ENCODE peak calls at places on chromosomes 5 and 9, in six cellular contexts. S is suprapubic skin, Y is SK-N-SH, X is H1, T is transverse colon, V is stomach. D is an unnamed sample. For H3K4me1 and H3K27me3, the result is how much of the 10 kb centered on the place peaks cover.

GRCh38 chr5:138305797-138306196 is 25.8 kb downstream of the CDC25C start:
- DNase-seq in S (no peak), Y (no peak), X (no peak), T (no peak), V (peak), D (no peak)

GRCh38 chr5:180718810-180719453 is 20.9 kb downstream of the OR2Y1 start:
- DNase-seq in S (no peak), Y (peak), X (no peak), T (peak), V (no peak), D (peak)

GRCh38 chr9:108150736-108151135 is 661.2 kb upstream of the KLF4 start:
- DNase-seq in S (peak), Y (no peak), X (no peak), T (no peak), V (no peak), D (peak)

GRCh38 chr5:39713224-39713911 is 288.6 kb upstream of the DAB2 start:
- DNase-seq in S (no peak), Y (no peak), X (no peak), T (no peak), V (no peak), D (peak)

GRCh38 chr5:11128021-11128420 is 367.0 kb upstream of the DAP start:
- DNase-seq in S (no peak), Y (no peak), X (no peak), T (no peak), V (no peak), D (no peak)

GRCh38 chr9:133750927-133751649 is 12.9 kb upstream of the SARDH start:
- DNase-seq in S (no peak), Y (no peak), X (no peak), T (no peak), V (peak), D (no peak)

GRCh38 chr5:73160239-73160671 is 12.7 kb upstream of the TMEM174 start:
- DNase-seq in S (no peak), Y (no peak), X (no peak), T (no peak), V (no peak), D (no peak)

GRCh38 chr5:66653380-66653779 is 57.2 kb downstream of the MAST4 start:
- DNase-seq in S (no peak), Y (no peak), X (no peak), T (no peak), V (no peak), D (no peak)

GRCh38 chr5:180135128-180135955 is 63.8 kb upstream of the RNF130 start:
- DNase-seq in S (peak), Y (no peak), X (no peak), T (no peak), V (peak), D (no peak)

GRCh38 chr5:142826741-142827492 is 56.7 kb downstream of the ARHGAP26 start:
- DNase-seq in S (no peak), Y (no peak), X (no peak), T (no peak), V (peak), D (no peak)

GRCh38 chr5:74919487-74919886 is 53.3 kb upstream of the FAM169A start:
- DNase-seq in S (no peak), Y (peak), X (no peak), T (no peak), V (no peak), D (no peak)

GRCh38 chr5:68445257-68446069 is 229.9 kb downstream of the PIK3R1 start:
- DNase-seq in S (no peak), Y (no peak), X (no peak), T (no peak), V (no peak), D (no peak)

GRCh38 chr9:136791466-136792276 is 527 bp downstream of the TMEM141 start:
- DNase-seq in S (no peak), Y (peak), X (no peak), T (peak), V (peak), D (peak)

GRCh38 chr5:22431406-22431805 is 421.7 kb downstream of the CDH12 start:
- DNase-seq in S (no peak), Y (no peak), X (no peak), T (no peak), V (no peak), D (no peak)

GRCh38 chr5:32708949-32709348 is 2.2 kb upstream of the NPR3 start:
- DNase-seq in S (no peak), Y (peak), X (no peak), T (no peak), V (no peak), D (no peak)

GRCh38 chr5:78920604-78921003 is 64.5 kb downstream of the ARSB start:
- DNase-seq in S (no peak), Y (peak), X (no peak), T (no peak), V (no peak), D (no peak)

GRCh38 chr9:126763130-126763764 is 41.6 kb upstream of the ZBTB43 start:
- DNase-seq in S (no peak), Y (peak), X (no peak), T (no peak), V (no peak), D (no peak)

GRCh38 chr9:130535818-130536521 is 43.4 kb upstream of the FUBP3 start:
- DNase-seq in S (no peak), Y (no peak), X (no peak), T (no peak), V (no peak), D (no peak)

GRCh38 chr5:43073597-43074546 is 33.8 kb upstream of the ANXA2R start:
- DNase-seq in S (no peak), Y (peak), X (no peak), T (peak), V (peak), D (peak)

GRCh38 chr9:133672503-133673259 is 36.5 kb downstream of the DBH start:
- DNase-seq in S (no peak), Y (no peak), X (no peak), T (no peak), V (no peak), D (no peak)

GRCh38 chr9:93652604-93653592 is 76.5 kb downstream of the PHF2 start:
- DNase-seq in S (peak), Y (no peak), X (no peak), T (no peak), V (no peak), D (no peak)

GRCh38 chr9:100639851-100640250 is 62.0 kb downstream of the CAVIN4 start:
- DNase-seq in S (no peak), Y (no peak), X (no peak), T (no peak), V (no peak), D (no peak)

GRCh38 chr5:59992206-59992605 is 98.7 kb upstream of the PDE4D start:
- DNase-seq in S (no peak), Y (no peak), X (no peak), T (no peak), V (no peak), D (no peak)

GRCh38 chr9:6938447-6938846 is 180.7 kb downstream of the KDM4C start:
- DNase-seq in S (no peak), Y (no peak), X (no peak), T (no peak), V (no peak), D (no peak)

GRCh38 chr9:110916361-110916760 is 121.9 kb downstream of the LPAR1 start:
- DNase-seq in S (no peak), Y (no peak), X (no peak), T (no peak), V (no peak), D (no peak)

GRCh38 chr9:110908894-110909293 is 129.4 kb downstream of the LPAR1 start:
- DNase-seq in S (no peak), Y (no peak), X (no peak), T (no peak), V (no peak), D (no peak)

GRCh38 chr9:110912701-110913291 is 125.5 kb downstream of the LPAR1 start:
- DNase-seq in S (no peak), Y (no peak), X (no peak), T (no peak), V (no peak), D (peak)

GRCh38 chr9:110911659-110912473 is 126.4 kb downstream of the LPAR1 start:
- DNase-seq in S (no peak), Y (no peak), X (no peak), T (no peak), V (no peak), D (peak)
- H3K4me1 ChIP-seq in S (under half), Y (under half), X (under half), T (under half), V (under half), D (under half)

GRCh38 chr5:103034662-103035392 is 85.1 kb downstream of the GIN1 start:
- DNase-seq in S (no peak), Y (no peak), X (no peak), T (no peak), V (no peak), D (no peak)

GRCh38 chr5:103033696-103034095 is 86.2 kb downstream of the GIN1 start:
- DNase-seq in S (no peak), Y (no peak), X (no peak), T (no peak), V (no peak), D (no peak)

GRCh38 chr5:103036601-103037000 is 83.3 kb downstream of the GIN1 start:
- DNase-seq in S (no peak), Y (no peak), X (no peak), T (no peak), V (no peak), D (no peak)

GRCh38 chr5:103037673-103038455 is 82.1 kb downstream of the GIN1 start:
- DNase-seq in S (no peak), Y (no peak), X (no peak), T (no peak), V (no peak), D (no peak)

GRCh38 chr5:103035701-103036100 is 84.2 kb downstream of the GIN1 start:
- DNase-seq in S (no peak), Y (no peak), X (no peak), T (no peak), V (no peak), D (no peak)
- TF ChIP-seq EP300 in S (no peak), Y (no peak), X (no peak), T (no peak), V (no peak), D (no peak)

DNA sequence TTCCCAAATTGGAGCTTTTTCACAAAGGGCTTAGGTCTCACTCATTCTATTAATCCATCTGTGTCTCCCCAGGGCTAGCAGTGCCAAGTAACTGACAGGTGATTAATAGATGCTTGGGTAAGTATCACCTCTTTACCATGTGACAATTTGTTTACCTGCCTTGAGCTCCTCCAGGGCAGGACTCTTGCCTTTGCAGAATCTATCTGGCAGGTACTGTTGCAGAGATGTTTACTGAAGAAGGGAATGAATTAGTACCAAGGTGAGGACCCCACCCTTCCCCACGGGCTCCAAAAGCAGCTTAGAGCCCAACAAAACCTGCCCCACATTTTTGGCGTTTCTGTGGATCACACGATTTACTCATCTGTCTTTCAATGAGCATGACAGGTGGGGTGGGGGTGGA is 698 bp upstream of the TGFBI start:
- DNase-seq in S (no peak), Y (no peak), X (no peak), T (no peak), V (no peak), D (no peak)
- H3K27me3 ChIP-seq in S (under half), Y (under half), X (under half), T (under half), V (under half), D (under half)

DNA sequence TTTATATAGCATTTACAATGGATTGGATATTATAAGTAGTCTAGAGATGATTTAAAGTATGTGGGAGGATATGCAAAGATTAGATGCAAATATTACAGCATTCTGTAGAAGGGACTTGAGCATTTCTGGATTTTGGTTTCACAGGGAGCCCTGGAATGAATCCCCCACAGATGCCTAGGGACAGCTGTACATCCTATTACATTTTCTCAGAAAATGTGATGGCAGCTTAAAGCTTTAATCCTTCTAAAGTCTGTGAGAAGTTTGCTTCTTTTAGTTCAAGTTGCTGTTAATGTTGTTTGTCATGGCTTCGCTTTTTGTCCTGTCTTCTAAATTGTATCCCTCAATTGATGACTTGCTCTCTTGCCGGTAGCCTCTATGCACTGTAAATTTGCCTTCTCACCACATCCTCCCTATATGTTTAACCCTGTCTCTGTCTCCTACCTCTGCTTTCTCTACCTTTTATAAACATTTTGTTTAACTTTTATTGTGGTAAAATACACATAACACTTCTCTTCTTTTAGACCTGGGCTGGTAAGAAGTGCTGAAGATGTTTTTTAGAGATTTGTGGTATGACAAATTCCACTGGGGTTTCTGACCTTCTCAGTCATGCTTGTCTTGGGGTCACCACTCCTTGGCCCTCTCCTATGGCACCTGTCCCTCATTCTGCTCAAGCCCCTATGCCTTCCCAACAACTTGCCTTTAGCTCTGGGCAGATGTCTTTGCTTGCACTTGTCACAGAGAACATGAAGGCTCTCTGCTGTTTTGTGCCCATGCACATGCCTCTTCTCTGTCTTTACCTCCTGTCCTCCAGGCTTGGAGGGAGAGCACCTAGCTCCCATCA is 37.9 kb downstream of the LNPEP start:
- DNase-seq in S (no peak), Y (no peak), X (no peak), T (no peak), V (no peak), D (no peak)
- H3K4me1 ChIP-seq in S (under half), Y (under half), X (under half), T (under half), V (half or more), D (under half)

DNA sequence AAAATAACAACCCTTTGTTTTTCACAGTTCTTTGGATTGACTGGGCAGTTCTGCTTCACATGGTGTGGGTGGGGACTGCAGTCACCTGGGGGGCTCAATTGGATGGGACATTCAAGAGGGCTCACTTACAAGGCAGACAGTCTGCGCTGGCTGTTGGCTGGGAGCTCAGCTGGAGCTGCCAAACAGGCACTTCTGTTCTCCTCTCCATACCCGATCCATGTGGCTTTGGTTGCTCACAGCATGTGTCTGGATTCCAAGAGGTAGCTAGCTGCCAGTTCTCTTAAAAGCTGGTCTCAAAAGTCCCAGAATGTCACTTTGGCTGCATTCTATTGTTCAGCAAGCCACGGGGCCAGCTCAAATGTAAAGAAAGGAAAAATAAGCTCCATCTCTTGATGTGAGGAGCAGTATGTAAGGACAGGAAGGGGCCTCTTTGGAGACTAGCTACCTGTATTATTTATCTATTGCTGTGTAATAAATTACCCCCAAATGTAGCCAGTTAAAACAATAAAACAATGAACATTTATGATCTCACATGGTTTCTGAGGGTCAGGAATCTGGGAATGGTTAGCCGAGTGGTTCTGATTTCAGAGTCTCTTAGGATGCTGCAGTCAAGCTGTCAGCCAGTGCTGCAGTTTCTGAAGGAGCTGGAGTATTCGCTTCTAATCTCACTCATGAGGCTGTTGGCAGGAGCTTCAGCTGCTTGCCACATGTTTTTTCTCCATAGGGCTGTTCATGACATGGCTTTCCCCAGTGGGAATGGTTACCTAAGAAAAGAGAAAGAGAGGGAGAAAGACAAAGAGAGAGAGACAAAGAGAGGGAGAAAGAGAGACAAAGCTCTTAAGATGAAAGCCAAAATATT is 112.8 kb upstream of the CLINT1 start:
- DNase-seq in S (no peak), Y (no peak), X (no peak), T (no peak), V (no peak), D (no peak)
- TF ChIP-seq EP300 in S (no peak), Y (no peak), X (no peak), T (no peak), V (no peak), D (no peak)

GRCh38 chr9:34484678-34485077 is 26.1 kb downstream of the DNAI1 start:
- DNase-seq in S (peak), Y (no peak), X (no peak), T (no peak), V (no peak), D (no peak)

GRCh38 chr9:34490360-34490759 is 31.8 kb downstream of the DNAI1 start:
- DNase-seq in S (peak), Y (peak), X (no peak), T (no peak), V (no peak), D (no peak)

GRCh38 chr9:34490760-34491159 is 32.0 kb downstream of the ENHO start:
- DNase-seq in S (peak), Y (no peak), X (no peak), T (no peak), V (no peak), D (no peak)

GRCh38 chr9:34485822-34486221 is 27.2 kb downstream of the DNAI1 start:
- DNase-seq in S (no peak), Y (no peak), X (no peak), T (no peak), V (no peak), D (no peak)

DNA sequence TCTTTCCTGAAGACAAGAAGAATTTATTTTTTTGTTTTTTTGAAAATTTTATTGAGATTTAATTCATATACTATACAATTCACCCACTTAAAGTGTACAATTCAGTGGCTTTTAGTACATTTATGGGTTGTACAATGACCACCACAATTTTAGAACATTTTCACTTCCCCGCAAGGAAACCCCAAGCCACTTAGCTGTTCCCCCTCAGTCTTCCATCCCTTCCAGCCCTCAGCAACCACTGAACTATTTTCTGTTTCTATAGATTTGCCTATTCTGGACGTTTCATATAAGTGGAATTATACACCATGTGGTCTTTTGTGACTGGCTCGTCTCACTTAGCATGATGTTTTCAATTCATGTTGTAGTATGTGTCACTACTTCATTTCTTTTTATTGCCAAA is 28.0 kb downstream of the DNAI1 start:
- DNase-seq in S (no peak), Y (no peak), X (no peak), T (no peak), V (no peak), D (no peak)
- H3K27me3 ChIP-seq in S (under half), Y (under half), X (under half), T (under half), V (under half), D (under half)

GRCh38 chr5:81756016-81756415 is 5.1 kb upstream of the SSBP2 start:
- DNase-seq in S (no peak), Y (no peak), X (no peak), T (no peak), V (no peak), D (no peak)
- H3K4me1 ChIP-seq in S (half or more), Y (under half), X (under half), T (under half), V (under half), D (under half)

GRCh38 chr9:19665146-19665863 is 123.5 kb downstream of the SLC24A2 start:
- DNase-seq in S (no peak), Y (no peak), X (no peak), T (no peak), V (no peak), D (no peak)
- TF ChIP-seq EP300 in S (no peak), Y (no peak), X (no peak), T (no peak), V (no peak), D (no peak)